ENCODE peak calls at places on chromosome 4, in four cellular contexts. One of them, this sample, is unnamed.

GRCh38 chr4:12846368-12846767 is 637.8 kb downstream of the RAB28 start:
- DNase-seq in COR-L47: peak; percentile 83
- DNase-seq in SK-N-SH: no peak
- DNase-seq in effector CD8-positive, alpha-beta T cell: no peak
- DNase-seq in this sample: peak; percentile 90

GRCh38 chr4:26525136-26525535 is 34.9 kb upstream of the CCKAR start:
- DNase-seq in effector CD8-positive, alpha-beta T cell: no peak
- DNase-seq in COR-L47: no peak
- DNase-seq in SK-N-SH: no peak
- DNase-seq in this sample: no peak

GRCh38 chr4:10089346-10089745 is 27.3 kb downstream of the WDR1 start:
- DNase-seq in COR-L47: no peak
- DNase-seq in effector CD8-positive, alpha-beta T cell: no peak
- DNase-seq in SK-N-SH: no peak
- DNase-seq in this sample: peak; percentile 62

GRCh38 chr4:12555011-12555410 is 929.1 kb downstream of the RAB28 start:
- DNase-seq in COR-L47: no peak
- DNase-seq in effector CD8-positive, alpha-beta T cell: no peak
- DNase-seq in SK-N-SH: no peak
- DNase-seq in this sample: no peak

GRCh38 chr4:11505225-11505971 is 76.7 kb upstream of the HS3ST1 start:
- DNase-seq in COR-L47: no peak
- DNase-seq in SK-N-SH: no peak
- DNase-seq in effector CD8-positive, alpha-beta T cell: no peak
- DNase-seq in this sample: peak; percentile 75

GRCh38 chr4:16596267-16596666 is 302.2 kb downstream of the LDB2 start:
- DNase-seq in SK-N-SH: no peak
- DNase-seq in COR-L47: no peak
- DNase-seq in effector CD8-positive, alpha-beta T cell: no peak
- DNase-seq in this sample: no peak

GRCh38 chr4:2251795-2252529 is 9.9 kb downstream of the MXD4 start:
- DNase-seq in effector CD8-positive, alpha-beta T cell: no peak
- DNase-seq in SK-N-SH: peak; percentile 35
- DNase-seq in COR-L47: no peak
- DNase-seq in this sample: no peak

GRCh38 chr4:186008057-186008456 is 60.9 kb upstream of the TLR3 start:
- DNase-seq in SK-N-SH: no peak
- DNase-seq in effector CD8-positive, alpha-beta T cell: no peak
- DNase-seq in COR-L47: no peak
- DNase-seq in this sample: no peak

GRCh38 chr4:83285022-83285387 is 407 bp upstream of the COQ2 start:
- DNase-seq in effector CD8-positive, alpha-beta T cell: no peak
- DNase-seq in COR-L47: no peak
- DNase-seq in SK-N-SH: peak; percentile 23
- DNase-seq in this sample: peak; percentile 18

GRCh38 chr4:2390146-2390545 is 28.3 kb downstream of the ZFYVE28 start:
- DNase-seq in effector CD8-positive, alpha-beta T cell: no peak
- DNase-seq in COR-L47: no peak
- DNase-seq in SK-N-SH: no peak
- DNase-seq in this sample: no peak